ENCODE peak calls at places on chromosomes 5 and 9, in five cellular contexts. U is NCI-H2081; R is activated effector memory CD4-positive, alpha-beta T cell treated with Interleukin-2 at 50 U/mL for 16 hours; Q is AG08395; X is Caco-2. O is an unnamed sample.

GRCh38 chr5:71782771-71783770 is 64.0 kb downstream of the CARTPT start:
- DNase-seq in U (peak), R (no peak), Q (peak), X (peak), O (no peak)

GRCh38 chr9:100352727-100353505 is at the start of gene TEX10:
- DNase-seq in U (peak), R (peak), Q (peak), X (peak), O (peak)

GRCh38 chr9:137169764-137170460 is at the start of gene LRRC26:
- DNase-seq in U (no peak), R (no peak), Q (no peak), X (no peak), O (no peak)

GRCh38 chr9:2494571-2494970 is 127.0 kb upstream of the VLDLR start:
- DNase-seq in U (no peak), R (no peak), Q (peak), X (no peak), O (no peak)

GRCh38 chr9:1129382-1129781 is 79.2 kb downstream of the DMRT2 start:
- DNase-seq in U (no peak), R (no peak), Q (no peak), X (no peak), O (no peak)

GRCh38 chr5:148858106-148858505 is 31.7 kb downstream of the ADRB2 start:
- DNase-seq in U (no peak), R (no peak), Q (peak), X (no peak), O (no peak)

GRCh38 chr9:121985792-121986494 is 107.2 kb downstream of the TTLL11 start:
- DNase-seq in U (no peak), R (no peak), Q (peak), X (peak), O (no peak)

GRCh38 chr5:33273985-33274384 is 166.8 kb upstream of the TARS1 start:
- DNase-seq in U (no peak), R (no peak), Q (no peak), X (no peak), O (no peak)

GRCh38 chr5:33439905-33440481 is 772 bp upstream of the TARS1 start:
- DNase-seq in U (peak), R (no peak), Q (peak), X (no peak), O (no peak)

GRCh38 chr9:122080986-122081385 is 12.1 kb downstream of the TTLL11 start:
- DNase-seq in U (no peak), R (no peak), Q (no peak), X (no peak), O (no peak)

GRCh38 chr9:120161801-120162200 is 418.2 kb downstream of the CDK5RAP2 start:
- DNase-seq in U (no peak), R (no peak), Q (no peak), X (no peak), O (no peak)

GRCh38 chr5:6766558-6767191 is 53.4 kb downstream of the TENT4A start:
- DNase-seq in U (peak), R (no peak), Q (peak), X (no peak), O (peak)

GRCh38 chr5:7850533-7851239 is at the start of gene CFAP90:
- DNase-seq in U (peak), R (no peak), Q (peak), X (peak), O (peak)

GRCh38 chr9:4262735-4263141 is 37.1 kb downstream of the GLIS3 start:
- DNase-seq in U (no peak), R (no peak), Q (peak), X (no peak), O (no peak)